ENCODE peak calls at places on chromosomes 4 and X, in seven cellular contexts. A is left cardiac atrium; U is activated CD8-positive, alpha-beta T cell treated with anti-CD3 and anti-CD28 coated beads, Interleukin-2, amount 10 ng/mL, durations not matched to agents 7 days and 5 days; V is CD4-positive, alpha-beta T cell; C is RWPE2; T is gastrocnemius medialis; P is T-helper 17 cell. W is an unnamed sample.

GRCh38 chr4:127856485-127857447 is 23.9 kb upstream of the PLK4 start:
- ATAC-seq in A (no peak), U (no peak), V (no peak), C (peak; percentile 85), T (no peak), P (no peak), W (peak; percentile 95)

GRCh38 chrX:140971385-140971784 is 31.0 kb upstream of the SPANXB1 start:
- ATAC-seq in A (no peak), U (no peak), V (no peak), C (no peak), T (no peak), P (no peak), W (no peak)

GRCh38 chrX:3581609-3582108 is 131.8 kb downstream of the PRKX start:
- ATAC-seq in A (no peak), U (no peak), V (no peak), C (no peak), T (no peak), P (no peak), W (no peak)

GRCh38 chr4:1772869-1773538 is 20.1 kb upstream of the FGFR3 start:
- ATAC-seq in A (no peak), U (no peak), V (no peak), C (peak; percentile 34), T (no peak), P (no peak), W (peak; percentile 5)

GRCh38 chrX:100381613-100382012 is 28.5 kb downstream of the PCDH19 start:
- ATAC-seq in A (no peak), U (no peak), V (no peak), C (no peak), T (no peak), P (no peak), W (no peak)

GRCh38 chr4:153418581-153418980 is 47.6 kb upstream of the TMEM131L start:
- ATAC-seq in A (no peak), U (no peak), V (no peak), C (no peak), T (no peak), P (no peak), W (peak; percentile 44)

GRCh38 chr4:114163051-114163450 is 183.6 kb upstream of the ARSJ start:
- ATAC-seq in A (no peak), U (no peak), V (no peak), C (no peak), T (no peak), P (no peak), W (no peak)

GRCh38 chr4:115675721-115676120 is 562.3 kb upstream of the NDST4 start:
- ATAC-seq in A (no peak), U (no peak), V (no peak), C (no peak), T (no peak), P (no peak), W (no peak)

GRCh38 chrX:51456246-51456645 is 40.1 kb downstream of the NUDT11 start:
- ATAC-seq in A (no peak), U (no peak), V (no peak), C (no peak), T (no peak), P (no peak), W (no peak)

GRCh38 chr4:176319237-176319703 is 496 bp upstream of the SPCS3 start:
- ATAC-seq in A (no peak), U (no peak), V (no peak), C (peak; percentile 12), T (peak; percentile 32), P (no peak), W (peak; percentile 41)

GRCh38 chr4:169009281-169010124 is 552 bp downstream of the CBR4 start:
- ATAC-seq in A (peak; percentile 57), U (peak; percentile 49), V (peak; percentile 45), C (peak; percentile 42), T (peak; percentile 74), P (peak; percentile 55), W (peak; percentile 70)

GRCh38 chr4:142824368-142824767 is 21.7 kb downstream of the INPP4B start:
- ATAC-seq in A (no peak), U (no peak), V (no peak), C (peak; percentile 53), T (no peak), P (no peak), W (peak; percentile 98)

GRCh38 chr4:2942532-2943363 is 20.5 kb downstream of the NOP14 start:
- ATAC-seq in A (no peak), U (peak; percentile 35), V (peak; percentile 51), C (peak; percentile 2), T (no peak), P (peak; percentile 35), W (peak; percentile 10)

GRCh38 chrX:153487590-153488071 is 7.1 kb upstream of the BGN start:
- ATAC-seq in A (peak; percentile 34), U (no peak), V (no peak), C (no peak), T (no peak), P (no peak), W (no peak)

GRCh38 chr4:102642571-102643298 is 118.0 kb downstream of the MANBA start:
- ATAC-seq in A (peak; percentile 80), U (no peak), V (no peak), C (no peak), T (no peak), P (no peak), W (peak; percentile 54)

GRCh38 chr4:122830392-122831095 is 3.9 kb downstream of the FGF2 start:
- ATAC-seq in A (no peak), U (no peak), V (no peak), C (no peak), T (no peak), P (no peak), W (no peak)

GRCh38 chr4:185307136-185307950 is 88.4 kb downstream of the LRP2BP start:
- ATAC-seq in A (no peak), U (no peak), V (no peak), C (peak; percentile 74), T (no peak), P (no peak), W (no peak)

GRCh38 chr4:76177709-76178108 is 29.5 kb upstream of the NUP54 start:
- ATAC-seq in A (no peak), U (no peak), V (no peak), C (no peak), T (peak; percentile 63), P (no peak), W (no peak)

GRCh38 chrX:107700317-107700774 is 72.0 kb downstream of the PRPS1 start:
- ATAC-seq in A (peak; percentile 81), U (no peak), V (no peak), C (peak; percentile 84), T (peak; percentile 94), P (peak; percentile 50), W (peak; percentile 65)

GRCh38 chr4:15327311-15328298 is 100.2 kb upstream of the C1QTNF7 start:
- ATAC-seq in A (peak; percentile 23), U (no peak), V (no peak), C (no peak), T (peak; percentile 65), P (no peak), W (peak; percentile 90)

GRCh38 chr4:184424993-184425758 is 49.2 kb downstream of the IRF2 start:
- ATAC-seq in A (peak; percentile 38), U (no peak), V (no peak), C (peak; percentile 45), T (peak; percentile 49), P (no peak), W (no peak)

GRCh38 chr4:105210901-105211300 is 64.2 kb downstream of the TET2 start:
- ATAC-seq in A (no peak), U (no peak), V (no peak), C (no peak), T (no peak), P (no peak), W (no peak)

GRCh38 chrX:39204945-39205344 is 403.7 kb downstream of the MID1IP1 start:
- ATAC-seq in A (no peak), U (no peak), V (no peak), C (no peak), T (no peak), P (no peak), W (no peak)

GRCh38 chrX:129654652-129655546 is at the start of gene APLN:
- ATAC-seq in A (peak; percentile 68), U (peak; percentile 66), V (peak; percentile 50), C (peak; percentile 67), T (peak; percentile 53), P (peak; percentile 61), W (peak; percentile 80)

GRCh38 chrX:19549838-19550237 is 34.5 kb upstream of the MAP3K15 start:
- ATAC-seq in A (no peak), U (peak; percentile 36), V (no peak), C (no peak), T (no peak), P (peak; percentile 47), W (no peak)

GRCh38 chr4:25377572-25377882 is 464 bp downstream of the ANAPC4 start:
- ATAC-seq in A (peak; percentile 0), U (no peak), V (no peak), C (no peak), T (no peak), P (no peak), W (peak; percentile 2)